ENCODE peak calls at places on chromosomes 2 and 18, in four cellular contexts. L, H, Y and K are unnamed samples.

GRCh38 chr2:62071126-62071598 is 124.8 kb upstream of the B3GNT2 start:
- DNase-seq in L (no peak), H (no peak), Y (peak), K (no peak)

GRCh38 chr2:47098953-47099352 is 56.2 kb downstream of the STPG4 start:
- DNase-seq in L (no peak), H (no peak), Y (no peak), K (no peak)

GRCh38 chr2:40343904-40344303 is 108.0 kb downstream of the SLC8A1 start:
- DNase-seq in L (no peak), H (no peak), Y (peak), K (no peak)

GRCh38 chr2:9207641-9208301 is 1.2 kb downstream of the ASAP2 start:
- DNase-seq in L (peak), H (peak), Y (peak), K (no peak)

GRCh38 chr18:55886886-55887285 is 298.9 kb upstream of the TCF4 start:
- DNase-seq in L (no peak), H (no peak), Y (peak), K (no peak)

GRCh38 chr18:12401881-12402280 is 5.8 kb upstream of the PRELID3A start:
- DNase-seq in L (no peak), H (no peak), Y (no peak), K (no peak)

GRCh38 chr18:24726727-24727539 is 266.5 kb downstream of the HRH4 start:
- DNase-seq in L (peak), H (peak), Y (peak), K (peak)

GRCh38 chr2:28406276-28407096 is 13.8 kb downstream of the FOSL2 start:
- DNase-seq in L (no peak), H (peak), Y (no peak), K (no peak)

GRCh38 chr2:66456183-66457041 is 21.5 kb downstream of the MEIS1 start:
- DNase-seq in L (no peak), H (no peak), Y (peak), K (no peak)

GRCh38 chr18:74745658-74746403 is 148.2 kb downstream of the ZNF407 start:
- DNase-seq in L (no peak), H (no peak), Y (peak), K (no peak)

GRCh38 chr2:38945372-38945771 is 55.7 kb downstream of the ARHGEF33 start:
- DNase-seq in L (no peak), H (no peak), Y (no peak), K (no peak)

GRCh38 chr2:25290811-25291510 is 50.8 kb downstream of the DNMT3A start:
- DNase-seq in L (no peak), H (no peak), Y (no peak), K (no peak)

GRCh38 chr2:2587364-2587763 is 256.3 kb upstream of the MYT1L start:
- DNase-seq in L (no peak), H (no peak), Y (no peak), K (no peak)

GRCh38 chr2:220539481-220539880 is 912.1 kb downstream of the SLC4A3 start:
- DNase-seq in L (no peak), H (no peak), Y (no peak), K (no peak)

GRCh38 chr2:230787101-230787500 is 74.5 kb downstream of the CAB39 start:
- DNase-seq in L (no peak), H (no peak), Y (no peak), K (no peak)

GRCh38 chr2:204665771-204666170 is 120.5 kb downstream of the PARD3B start:
- DNase-seq in L (no peak), H (no peak), Y (no peak), K (no peak)

GRCh38 chr2:69278366-69278765 is 108.7 kb downstream of the GFPT1 start:
- DNase-seq in L (no peak), H (no peak), Y (no peak), K (no peak)

GRCh38 chr2:44943031-44943692 is 1.7 kb downstream of the SIX3 start:
- DNase-seq in L (no peak), H (no peak), Y (no peak), K (no peak)

GRCh38 chr2:155825876-155826275 is 506.6 kb downstream of the NR4A2 start:
- DNase-seq in L (peak), H (no peak), Y (no peak), K (no peak)

GRCh38 chr18:40849856-40850255 is 1105.2 kb upstream of the PIK3C3 start:
- DNase-seq in L (no peak), H (no peak), Y (no peak), K (no peak)

GRCh38 chr2:84781942-84782716 is 98.8 kb downstream of the TRABD2A start:
- DNase-seq in L (no peak), H (peak), Y (peak), K (no peak)

GRCh38 chr2:221673248-221673647 is 101.1 kb upstream of the EPHA4 start:
- DNase-seq in L (no peak), H (no peak), Y (peak), K (no peak)

GRCh38 chr2:101152195-101153076 is 1.3 kb upstream of the TBC1D8 start:
- DNase-seq in L (peak), H (peak), Y (peak), K (no peak)

GRCh38 chr2:46032161-46032813 is 264.9 kb upstream of the EPAS1 start:
- DNase-seq in L (no peak), H (no peak), Y (no peak), K (no peak)

GRCh38 chr2:20212459-20212870 is 12.5 kb downstream of the SDC1 start:
- DNase-seq in L (no peak), H (no peak), Y (no peak), K (no peak)

GRCh38 chr2:106115250-106115649 is 78.9 kb downstream of the UXS1 start:
- DNase-seq in L (no peak), H (no peak), Y (peak), K (no peak)

GRCh38 chr2:209726311-209726710 is 45.3 kb upstream of the UNC80 start:
- DNase-seq in L (no peak), H (no peak), Y (no peak), K (no peak)

GRCh38 chr2:29317077-29317517 is 201.9 kb downstream of the CLIP4 start:
- DNase-seq in L (no peak), H (no peak), Y (peak), K (no peak)

GRCh38 chr2:141911485-141912066 is 219.2 kb downstream of the LRP1B start:
- DNase-seq in L (no peak), H (peak), Y (peak), K (peak)

GRCh38 chr2:55302241-55302640 is 33.2 kb upstream of the MTIF2 start:
- DNase-seq in L (no peak), H (no peak), Y (no peak), K (no peak)

GRCh38 chr2:218832520-218832919 is 917 bp upstream of the PRKAG3 start:
- DNase-seq in L (no peak), H (no peak), Y (peak), K (no peak)

GRCh38 chr2:172101707-172102158 is 967 bp downstream of the DLX2 start:
- DNase-seq in L (peak), H (no peak), Y (no peak), K (no peak)
- H3K4me3 ChIP-seq in L (peak), H (peak), Y (peak), K (peak)

GRCh38 chr2:233865838-233866237 is 2.3 kb downstream of the MSL3B start:
- DNase-seq in L (no peak), H (no peak), Y (peak), K (no peak)
- TF ChIP-seq CTCF in L (peak), H (no peak), Y (peak), K (no peak)

GRCh38 chr18:76558881-76559667 is 64.0 kb upstream of the ZNF516 start:
- DNase-seq in L (peak), H (no peak), Y (peak), K (no peak)
- H3K4me3 ChIP-seq in L (no peak), H (no peak), Y (peak), K (no peak)

GRCh38 chr2:97747716-97748115 is 34.3 kb downstream of the ZAP70 start:
- DNase-seq in L (no peak), H (no peak), Y (no peak), K (no peak)

GRCh38 chr2:97748397-97748796 is 35.0 kb downstream of the ZAP70 start:
- DNase-seq in L (peak), H (no peak), Y (peak), K (no peak)

GRCh38 chr2:97751752-97752151 is 38.4 kb downstream of the ZAP70 start:
- DNase-seq in L (no peak), H (no peak), Y (peak), K (no peak)

GRCh38 chr2:97749611-97750010 is 36.2 kb downstream of the ZAP70 start:
- DNase-seq in L (no peak), H (no peak), Y (no peak), K (no peak)

DNA sequence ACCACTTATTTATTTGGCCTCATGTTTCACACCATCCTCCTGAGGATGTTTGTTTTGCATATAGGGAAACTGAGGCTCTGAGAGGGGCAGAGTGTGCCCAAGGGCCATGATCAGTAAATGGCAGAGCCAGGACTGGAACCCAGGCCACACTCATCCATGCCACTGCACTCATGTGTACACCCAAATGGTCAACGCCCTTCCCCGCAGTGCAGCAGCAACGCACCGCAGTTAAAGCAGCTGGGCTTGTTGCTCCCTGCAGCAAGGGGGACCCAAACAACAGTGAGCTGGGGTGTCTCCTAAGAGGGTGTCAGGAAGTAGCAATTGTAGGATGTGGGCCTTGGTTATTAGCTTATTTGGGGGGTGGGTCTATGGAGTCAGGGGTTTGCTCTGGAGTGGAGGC is 36.6 kb downstream of the ZAP70 start:
- DNase-seq in L (no peak), H (no peak), Y (no peak), K (no peak)
- TF ChIP-seq CTCF in L (no peak), H (no peak), Y (no peak), K (no peak)

GRCh38 chr2:234450431-234451095 is 46.3 kb downstream of the ARL4C start:
- DNase-seq in L (no peak), H (no peak), Y (no peak), K (no peak)
- H3K4me3 ChIP-seq in L (no peak), H (no peak), Y (no peak), K (no peak)

GRCh38 chr2:75142081-75142480 is 57.2 kb downstream of the TACR1 start:
- DNase-seq in L (no peak), H (no peak), Y (no peak), K (no peak)
- TF ChIP-seq CTCF in L (no peak), H (no peak), Y (no peak), K (no peak)